ENCODE peak calls at places on chromosomes 3 and 15, in six cellular contexts. S is fibroblast of lung; Q is choroid plexus epithelial cell; F is thyroid gland; N is effector memory CD4-positive, alpha-beta T cell; I is fibroblast of the aortic adventitia. L is an unnamed sample.

GRCh38 chr3:123386477-123387040 is 62.3 kb downstream of the ADCY5 start:
- DNase-seq in I (no peak), N (no peak), S (no peak), Q (no peak), F (no peak), L (no peak)

GRCh38 chr3:124513610-124513997 is 216.6 kb upstream of the UMPS start:
- DNase-seq in N (no peak), F (no peak), I (no peak), S (no peak), Q (no peak), L (no peak)

GRCh38 chr3:112133606-112134334 is 722 bp upstream of the GCSAM start:
- DNase-seq in F (no peak), Q (no peak), S (no peak), N (no peak), I (no peak), L (no peak)

GRCh38 chr3:115134648-115135347 is 12.3 kb downstream of the ZBTB20 start:
- DNase-seq in Q (no peak), I (no peak), F (no peak), N (no peak), S (no peak), L (no peak)

GRCh38 chr3:179546814-179547241 is 15.9 kb upstream of the ACTL6A start:
- DNase-seq in N (no peak), S (no peak), F (no peak), I (no peak), Q (no peak), L (no peak)

GRCh38 chr15:79595995-79596622 is 164.0 kb downstream of the MINAR1 start:
- DNase-seq in I (peak; percentile 71), N (no peak), F (peak; percentile 44), Q (peak; percentile 90), S (peak; percentile 65), L (peak; percentile 71)

GRCh38 chr15:66424963-66425612 is 38.4 kb downstream of the MAP2K1 start:
- DNase-seq in Q (no peak), S (no peak), N (no peak), I (no peak), F (no peak), L (no peak)

GRCh38 chr3:177693596-177693995 is 496.3 kb upstream of the TBL1XR1 start:
- DNase-seq in F (no peak), I (no peak), Q (no peak), N (no peak), S (no peak), L (no peak)

GRCh38 chr3:27728195-27729087 is 6.3 kb upstream of the EOMES start:
- DNase-seq in N (no peak), F (no peak), I (no peak), S (no peak), Q (no peak), L (no peak)

GRCh38 chr3:69205385-69205784 is 83.0 kb upstream of the LMOD3 start:
- DNase-seq in Q (no peak), S (no peak), F (no peak), N (no peak), I (no peak), L (no peak)

GRCh38 chr3:109098245-109098644 is 19.7 kb downstream of the MORC1 start:
- DNase-seq in F (no peak), S (no peak), Q (peak; percentile 4), I (no peak), N (no peak), L (no peak)

GRCh38 chr3:153130312-153130977 is 31.6 kb upstream of the RAP2B start:
- DNase-seq in I (peak; percentile 68), F (no peak), Q (peak; percentile 77), S (peak; percentile 85), N (no peak), L (no peak)

GRCh38 chr3:190697901-190698300 is 164.6 kb downstream of the GMNC start:
- DNase-seq in F (peak; percentile 43), I (peak; percentile 82), S (peak; percentile 77), N (no peak), Q (peak; percentile 78), L (peak; percentile 52)

GRCh38 chr15:41241251-41241964 is 10.3 kb downstream of the CHP1 start:
- DNase-seq in N (no peak), I (peak; percentile 4), Q (peak; percentile 13), S (no peak), F (peak; percentile 56), L (no peak)

DNA sequence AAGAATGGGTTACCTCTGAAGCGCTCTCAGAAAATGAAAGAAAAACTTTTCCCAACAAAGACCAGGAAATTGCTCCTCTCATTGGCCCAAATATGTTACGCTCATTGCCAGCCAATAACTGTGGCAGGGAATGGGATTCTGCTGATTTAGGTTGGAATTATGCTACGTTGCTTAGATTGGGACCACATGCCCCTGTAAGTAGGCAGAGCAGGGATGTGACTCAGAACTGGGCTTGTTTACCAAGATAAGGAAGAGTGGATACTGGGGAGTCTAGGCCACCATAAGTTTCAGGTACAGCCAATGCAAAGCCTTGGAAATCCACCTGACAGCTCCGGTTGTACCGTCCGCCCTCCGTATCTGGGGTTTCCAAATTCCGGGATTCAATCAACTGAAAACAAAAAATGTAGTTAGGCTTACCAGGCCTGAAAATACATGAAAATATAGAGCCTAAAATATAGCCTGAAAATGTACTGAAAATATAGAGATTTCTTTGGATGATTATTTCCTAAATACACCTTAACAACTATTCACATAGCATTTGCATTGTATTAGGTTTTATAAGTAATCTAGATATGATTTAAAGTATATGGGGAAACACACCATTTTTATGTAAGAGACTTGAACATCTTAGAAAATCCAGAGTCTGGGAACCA is 1.5 kb upstream of the TCF12 start:
- DNase-seq in F (no peak), I (no peak), Q (no peak), N (no peak), S (peak; percentile 47), L (no peak)
- H3K4me3 ChIP-seq in F (peak overlapping the region; percentile 98), I (peak overlapping the region; percentile 87), Q (no peak overlapping the region), N (no peak overlapping the region), S (no peak overlapping the region), L (peak overlapping the region; percentile 98)

GRCh38 chr3:169659858-169660614 is 3.5 kb downstream of the MECOM start:
- DNase-seq in N (no peak), F (no peak), S (no peak), I (peak; percentile 67), Q (no peak), L (no peak)

GRCh38 chr3:169660709-169661566 is 2.6 kb downstream of the MECOM start:
- DNase-seq in S (peak; percentile 29), N (no peak), I (peak; percentile 85), Q (peak; percentile 48), F (no peak), L (no peak)

GRCh38 chr3:169657351-169658124 is 6.0 kb downstream of the MECOM start:
- DNase-seq in Q (no peak), F (no peak), S (no peak), N (no peak), I (peak; percentile 55), L (no peak)

GRCh38 chr3:169659096-169659521 is 4.4 kb downstream of the MECOM start:
- DNase-seq in I (peak; percentile 63), Q (no peak), F (no peak), N (no peak), S (no peak), L (no peak)

GRCh38 chr3:169658311-169658931 is 5.1 kb downstream of the MECOM start:
- DNase-seq in I (peak; percentile 61), Q (no peak), S (peak; percentile 10), F (no peak), N (no peak), L (no peak)
- H3K4me3 ChIP-seq in I (peak overlapping the region; percentile 93), Q (no peak overlapping the region), S (peak overlapping the region; percentile 36), F (peak overlapping the region; percentile 11), N (no peak overlapping the region), L (no peak overlapping the region)

DNA sequence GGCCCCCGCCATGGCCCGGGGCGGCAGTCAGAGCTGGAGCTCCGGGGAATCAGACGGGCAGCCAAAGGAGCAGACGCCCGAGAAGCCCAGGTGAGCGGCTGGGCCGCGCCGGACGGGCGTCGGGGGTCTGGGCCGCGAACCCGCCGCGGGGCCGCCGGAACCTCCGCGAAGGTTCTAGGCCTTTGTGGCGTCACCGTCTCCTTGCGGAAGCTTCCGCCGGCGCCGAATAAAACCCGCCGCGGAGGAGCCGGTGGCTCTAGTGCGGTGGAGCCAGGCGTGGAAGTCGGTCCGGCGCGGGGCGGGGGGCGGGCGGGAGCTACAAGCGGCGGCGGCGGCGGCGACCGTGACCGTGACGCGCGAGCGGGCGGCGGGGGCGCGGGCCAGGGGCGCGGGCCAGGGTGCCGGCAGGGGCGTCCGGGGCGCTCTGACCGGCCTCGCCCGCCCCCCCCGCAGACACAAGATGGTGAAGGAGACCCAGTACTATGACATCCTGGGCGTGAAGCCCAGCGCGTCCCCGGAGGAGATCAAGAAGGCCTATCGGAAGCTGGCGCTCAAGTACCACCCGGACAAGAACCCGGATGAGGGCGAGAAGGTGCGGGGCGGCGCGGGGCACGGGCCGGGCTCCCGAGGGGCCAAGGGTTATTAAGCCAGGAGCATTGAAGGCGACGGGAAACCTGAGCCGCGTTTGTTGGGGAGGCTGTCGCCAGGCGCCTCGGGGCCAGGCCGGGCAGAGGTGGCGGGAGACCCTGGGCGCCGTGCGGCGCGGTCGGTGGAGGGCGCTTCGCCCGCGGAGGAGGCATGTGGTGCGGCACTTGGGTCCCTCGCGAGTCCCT is at the start of gene DNAJA4:
- DNase-seq in F (peak; percentile 71), S (peak; percentile 46), I (no peak), Q (peak; percentile 52), N (peak; percentile 44), L (peak; percentile 9)
- H3K4me3 ChIP-seq in F (peak within 1 kb of the TSS; percentile 71), S (peak within 1 kb of the TSS; percentile 27), I (peak within 1 kb of the TSS; percentile 47), Q (peak within 1 kb of the TSS; percentile 66), N (peak within 1 kb of the TSS; percentile 73), L (no peak within 1 kb of the TSS)

GRCh38 chr15:29139540-29140459 is 129.8 kb downstream of the NSMCE3 start:
- DNase-seq in Q (peak; percentile 63), I (peak; percentile 17), N (no peak), F (peak; percentile 60), S (no peak), L (peak; percentile 9)
- H3K4me3 ChIP-seq in Q (peak overlapping the region; percentile 15), I (no peak overlapping the region), N (no peak overlapping the region), F (no peak overlapping the region), S (no peak overlapping the region), L (no peak overlapping the region)

GRCh38 chr15:31345606-31346366 is 19.2 kb downstream of the KLF13 start:
- DNase-seq in I (no peak), N (no peak), Q (no peak), S (no peak), F (peak; percentile 3), L (no peak)
- H3K4me3 ChIP-seq in I (no peak overlapping the region), N (peak overlapping the region; percentile 39), Q (no peak overlapping the region), S (no peak overlapping the region), F (no peak overlapping the region), L (no peak overlapping the region)

GRCh38 chr15:63603516-63603915 is 6.3 kb downstream of the FBXL22 start:
- DNase-seq in I (no peak), N (no peak), F (no peak), Q (no peak), S (no peak), L (no peak)
- H3K4me3 ChIP-seq in I (no peak overlapping the region), N (no peak overlapping the region), F (no peak overlapping the region), Q (no peak overlapping the region), S (no peak overlapping the region), L (no peak overlapping the region)